ENCODE peak calls at places on chromosomes 11 and 22, in four cellular contexts. One of them, this sample, is unnamed.
A peak's percentile ranks its signal among the peaks of the same experiment; 100 is the strongest.

GRCh38 chr11:96337541-96338530 is 5.2 kb downstream of the MAML2 start:
- DNase-seq in transverse colon: no peak
- DNase-seq in tibial nerve: no peak
- DNase-seq in stomach: no peak
- DNase-seq in this sample: no peak

GRCh38 chr11:65448074-65448417 is 25.4 kb downstream of the NEAT1 start:
- DNase-seq in transverse colon: no peak
- DNase-seq in tibial nerve: no peak
- DNase-seq in stomach: no peak
- DNase-seq in this sample: no peak

GRCh38 chr11:85813721-85814120 is 2.8 kb upstream of the SYTL2 start:
- DNase-seq in transverse colon: peak; percentile 75
- DNase-seq in tibial nerve: no peak
- DNase-seq in stomach: peak; percentile 57
- DNase-seq in this sample: no peak

GRCh38 chr22:23484651-23485050 is 95.4 kb downstream of the IGLL1 start:
- DNase-seq in transverse colon: no peak
- DNase-seq in tibial nerve: no peak
- DNase-seq in stomach: no peak
- DNase-seq in this sample: no peak

GRCh38 chr11:957201-957920 is 31.7 kb downstream of the AP2A2 start:
- DNase-seq in transverse colon: no peak
- DNase-seq in tibial nerve: no peak
- DNase-seq in stomach: no peak
- DNase-seq in this sample: no peak

GRCh38 chr11:16607675-16608644 is 130.5 kb upstream of the C11orf58 start:
- DNase-seq in transverse colon: peak; percentile 39
- DNase-seq in tibial nerve: peak; percentile 70
- DNase-seq in stomach: peak; percentile 38
- DNase-seq in this sample: peak; percentile 26

GRCh38 chr11:77630311-77630710 is 7.3 kb downstream of the CLNS1A start:
- DNase-seq in transverse colon: no peak
- DNase-seq in tibial nerve: no peak
- DNase-seq in stomach: no peak
- DNase-seq in this sample: no peak

GRCh38 chr11:11972148-11972547 is 36.3 kb downstream of the DKK3 start:
- DNase-seq in transverse colon: no peak
- DNase-seq in tibial nerve: no peak
- DNase-seq in stomach: peak; percentile 10
- DNase-seq in this sample: no peak

GRCh38 chr22:22143448-22143847 is 101.1 kb upstream of the VPREB1 start:
- DNase-seq in transverse colon: no peak
- DNase-seq in tibial nerve: no peak
- DNase-seq in stomach: no peak
- DNase-seq in this sample: no peak

GRCh38 chr11:131760191-131760951 is 390.0 kb downstream of the NTM start:
- DNase-seq in transverse colon: no peak
- DNase-seq in tibial nerve: no peak
- DNase-seq in stomach: no peak
- DNase-seq in this sample: no peak

GRCh38 chr11:31422703-31423102 is 53.0 kb downstream of the DNAJC24 start:
- DNase-seq in transverse colon: no peak
- DNase-seq in tibial nerve: no peak
- DNase-seq in stomach: no peak
- DNase-seq in this sample: no peak

GRCh38 chr11:75784506-75784905 is 15.9 kb downstream of the DGAT2 start:
- DNase-seq in transverse colon: no peak
- DNase-seq in tibial nerve: no peak
- DNase-seq in stomach: no peak
- DNase-seq in this sample: no peak

GRCh38 chr11:2940166-2940929 is 11.1 kb upstream of the PHLDA2 start:
- DNase-seq in transverse colon: peak; percentile 77
- DNase-seq in tibial nerve: no peak
- DNase-seq in stomach: peak; percentile 70
- DNase-seq in this sample: no peak

GRCh38 chr11:64250875-64251721 is at the start of gene PLCB3:
- DNase-seq in transverse colon: peak; percentile 71
- DNase-seq in tibial nerve: no peak
- DNase-seq in stomach: peak; percentile 71
- DNase-seq in this sample: no peak
- TF ChIP-seq POLR2A in transverse colon: peak; percentile 10
- TF ChIP-seq POLR2A in tibial nerve: peak; percentile 85
- TF ChIP-seq POLR2A in stomach: no peak
- TF ChIP-seq POLR2A in this sample: peak; percentile 60

GRCh38 chr22:31586137-31586920 is 75.7 kb downstream of the PISD start:
- DNase-seq in transverse colon: no peak
- DNase-seq in tibial nerve: no peak
- DNase-seq in stomach: no peak
- DNase-seq in this sample: no peak

GRCh38 chr22:31583861-31584485 is 78.0 kb downstream of the PISD start:
- DNase-seq in transverse colon: no peak
- DNase-seq in tibial nerve: no peak
- DNase-seq in stomach: no peak
- DNase-seq in this sample: no peak

GRCh38 chr22:31584804-31585160 is 77.2 kb downstream of the PISD start:
- DNase-seq in transverse colon: no peak
- DNase-seq in tibial nerve: no peak
- DNase-seq in stomach: no peak
- DNase-seq in this sample: no peak

GRCh38 chr22:31585161-31585859 is 76.7 kb downstream of the PISD start:
- DNase-seq in transverse colon: no peak
- DNase-seq in tibial nerve: no peak
- DNase-seq in stomach: no peak
- DNase-seq in this sample: no peak

DNA sequence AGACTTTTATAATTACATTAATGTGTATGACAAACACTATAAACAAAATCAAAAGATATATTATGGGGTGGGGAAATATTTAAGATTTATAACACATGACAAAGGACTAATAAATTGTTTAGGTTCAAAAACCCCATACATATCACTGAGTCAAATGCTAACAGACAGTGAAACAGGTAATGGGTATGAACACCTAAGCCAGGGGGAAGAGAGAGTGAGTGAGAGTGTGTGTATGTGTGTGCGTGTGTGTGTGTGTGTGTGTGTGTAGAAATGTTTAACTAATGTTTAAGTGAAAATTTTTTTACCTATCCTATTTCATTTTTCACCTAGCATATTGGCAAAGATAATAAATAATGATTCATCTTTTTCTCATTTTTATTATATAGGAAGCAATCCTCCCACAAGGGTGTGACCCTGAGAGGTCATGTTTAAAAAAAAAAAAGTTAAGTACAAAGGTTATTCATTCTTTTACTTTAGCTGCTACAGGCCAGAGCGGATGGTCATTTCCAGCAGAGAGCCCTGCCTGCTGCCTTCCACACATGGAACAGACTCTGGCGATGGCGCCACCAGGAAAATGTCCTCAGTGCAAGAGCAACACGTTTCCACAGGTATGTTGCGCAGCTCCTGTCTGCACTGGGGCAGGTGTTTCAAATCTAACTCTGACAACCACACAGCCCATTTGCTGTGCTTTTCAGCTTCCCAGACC is 72.9 kb downstream of the PISD start:
- DNase-seq in transverse colon: peak; percentile 31
- DNase-seq in tibial nerve: no peak
- DNase-seq in stomach: no peak
- DNase-seq in this sample: no peak
- TF ChIP-seq CTCF in transverse colon: no peak
- TF ChIP-seq CTCF in tibial nerve: no peak
- TF ChIP-seq CTCF in stomach: no peak
- TF ChIP-seq CTCF in this sample: no peak

GRCh38 chr11:39461065-39461464 is 1998.4 kb downstream of the LRRC4C start:
- DNase-seq in transverse colon: no peak
- DNase-seq in tibial nerve: no peak
- DNase-seq in stomach: no peak
- DNase-seq in this sample: no peak

GRCh38 chr11:39458481-39458880 is 2001.0 kb downstream of the LRRC4C start:
- DNase-seq in transverse colon: no peak
- DNase-seq in tibial nerve: no peak
- DNase-seq in stomach: no peak
- DNase-seq in this sample: no peak

DNA sequence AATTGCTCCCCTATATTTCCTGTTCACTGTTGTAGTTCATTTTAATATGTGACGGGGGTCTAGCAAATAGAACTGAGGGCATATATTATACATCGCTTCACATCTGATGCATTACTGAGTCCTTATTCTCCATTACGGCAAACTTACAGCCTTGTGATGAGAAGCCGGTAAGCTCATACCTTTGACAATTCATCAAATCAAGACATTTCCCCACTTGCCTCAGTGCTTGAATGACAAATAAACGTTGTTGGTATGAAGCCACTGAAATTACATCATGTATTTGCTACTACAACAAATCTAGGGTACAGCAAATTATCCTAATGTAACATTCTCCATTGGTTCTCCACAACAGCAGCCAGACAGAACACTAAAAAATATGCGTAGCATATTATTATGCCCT is 1999.8 kb downstream of the LRRC4C start:
- DNase-seq in transverse colon: no peak
- DNase-seq in tibial nerve: no peak
- DNase-seq in stomach: no peak
- DNase-seq in this sample: no peak
- TF ChIP-seq EP300 in transverse colon: no peak
- TF ChIP-seq EP300 in tibial nerve: no peak
- TF ChIP-seq EP300 in stomach: no peak
- TF ChIP-seq EP300 in this sample: no peak

DNA sequence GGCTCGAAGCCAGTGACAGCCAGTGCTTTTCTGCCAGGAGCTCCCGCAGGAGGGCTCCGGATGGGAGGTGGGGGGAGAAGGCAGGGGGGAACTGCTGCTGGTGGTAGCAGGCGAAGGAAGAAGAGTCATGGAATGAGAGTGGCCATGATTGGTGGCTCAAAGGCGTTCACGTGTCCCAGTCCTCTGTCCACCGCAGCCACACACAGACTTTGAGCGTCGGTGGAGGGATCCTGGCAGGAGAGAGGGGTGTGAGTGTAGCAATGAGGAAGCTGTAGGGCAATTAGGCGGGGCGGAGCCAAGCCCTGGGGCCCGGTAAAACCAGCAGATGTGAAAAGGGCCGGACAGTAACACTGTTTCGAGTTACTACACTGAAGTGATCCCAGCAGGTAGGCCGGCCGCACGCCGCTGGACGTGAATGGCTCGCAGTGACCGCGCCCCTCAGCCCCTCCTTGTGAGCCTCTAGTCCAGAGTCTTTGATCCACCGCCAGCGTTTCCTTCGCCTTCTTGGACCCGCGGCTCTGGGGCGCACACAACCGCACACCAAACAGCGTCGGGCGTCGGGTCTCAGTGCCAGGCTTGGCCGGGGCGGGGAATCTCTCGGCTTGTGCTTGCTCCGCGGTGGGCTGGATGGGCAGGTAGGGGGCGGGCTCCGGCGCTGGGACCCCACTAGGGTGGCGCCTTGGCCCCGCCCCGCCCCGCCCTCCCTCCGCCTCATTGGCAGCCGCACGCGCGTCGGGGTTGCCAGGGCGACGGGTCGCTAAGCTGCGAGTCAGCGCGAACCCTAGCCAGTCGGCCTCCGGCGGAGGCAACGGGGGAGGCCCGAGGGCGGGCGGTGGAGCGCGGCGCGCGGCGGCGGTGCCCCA is at the start of gene LRRC10B:
- DNase-seq in transverse colon: peak; percentile 85
- DNase-seq in tibial nerve: no peak
- DNase-seq in stomach: no peak
- DNase-seq in this sample: no peak
- TF ChIP-seq POLR2A in transverse colon: peak; percentile 25
- TF ChIP-seq POLR2A in tibial nerve: no peak
- TF ChIP-seq POLR2A in stomach: no peak
- TF ChIP-seq POLR2A in this sample: no peak

DNA sequence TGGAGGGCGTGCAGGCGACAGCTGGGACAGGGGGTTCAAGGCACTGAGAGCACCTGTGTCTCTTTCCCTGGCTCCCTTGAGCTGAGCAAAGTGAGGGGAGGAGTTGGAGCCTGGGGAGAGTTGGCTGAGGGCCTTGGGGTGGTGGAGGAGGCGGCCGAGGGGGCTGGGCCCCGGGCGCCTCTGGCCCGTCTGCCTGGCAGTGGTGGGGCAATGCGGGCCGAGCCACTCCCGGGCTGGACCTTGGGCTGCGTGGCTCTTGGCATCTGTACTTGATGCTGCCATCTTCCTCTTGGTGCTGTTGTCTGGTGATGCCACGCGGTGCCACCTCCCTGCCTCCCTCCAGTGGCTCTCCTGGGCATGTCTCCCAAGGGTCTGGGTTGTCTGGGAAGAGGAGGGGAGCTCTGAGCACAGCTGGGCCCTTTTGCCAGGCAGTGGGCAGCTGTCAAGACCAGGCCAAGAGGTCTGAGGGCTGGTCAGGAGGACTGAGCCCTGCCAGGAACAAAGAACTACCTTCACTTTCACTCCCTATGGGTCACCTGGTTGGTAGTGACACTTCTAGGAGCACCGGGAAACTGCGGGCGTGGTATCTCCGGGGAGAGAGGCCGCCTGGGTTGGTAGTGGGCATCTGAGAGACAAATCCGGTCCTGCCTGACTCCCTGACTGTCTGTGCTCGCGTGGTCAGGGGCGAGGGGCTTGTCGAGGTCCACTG is 1.3 kb downstream of the GRIK4 start:
- DNase-seq in transverse colon: no peak
- DNase-seq in tibial nerve: no peak
- DNase-seq in stomach: peak; percentile 24
- DNase-seq in this sample: no peak
- TF ChIP-seq CTCF in transverse colon: no peak
- TF ChIP-seq CTCF in tibial nerve: no peak
- TF ChIP-seq CTCF in stomach: no peak
- TF ChIP-seq CTCF in this sample: no peak

This sample was measured in ovary.